ENCODE peak calls at places on chromosomes 2 and 18, in six cellular contexts. G, E, A, K, R and Y are unnamed samples.

GRCh38 chr2:74369976-74370375 is 10.1 kb downstream of the DCTN1 start:
- DNase-seq in G (no peak), E (no peak), A (no peak), K (no peak), R (no peak), Y (no peak)

GRCh38 chr2:54658548-54659207 is 64.8 kb upstream of the EML6 start:
- DNase-seq in G (no peak), E (no peak), A (no peak), K (no peak), R (no peak), Y (no peak)

GRCh38 chr2:20623741-20624155 is 27.1 kb downstream of the HS1BP3 start:
- DNase-seq in G (peak), E (no peak), A (no peak), K (no peak), R (no peak), Y (no peak)

GRCh38 chr18:9681217-9681616 is 26.9 kb upstream of the RAB31 start:
- DNase-seq in G (no peak), E (no peak), A (no peak), K (no peak), R (no peak), Y (no peak)

GRCh38 chr2:226915846-226916360 is 80.0 kb downstream of the RHBDD1 start:
- DNase-seq in G (no peak), E (no peak), A (no peak), K (no peak), R (no peak), Y (no peak)

GRCh38 chr2:85783796-85784195 is 30.0 kb downstream of the ATOH8 start:
- DNase-seq in G (peak), E (no peak), A (no peak), K (no peak), R (no peak), Y (no peak)

GRCh38 chr2:40371525-40372277 is 80.2 kb downstream of the SLC8A1 start:
- DNase-seq in G (peak), E (peak), A (no peak), K (no peak), R (no peak), Y (no peak)

GRCh38 chr2:29010946-29011649 is 30.0 kb downstream of the TOGARAM2 start:
- DNase-seq in G (no peak), E (no peak), A (no peak), K (no peak), R (peak), Y (no peak)

GRCh38 chr2:179266271-179266670 is 1.6 kb upstream of the SESTD1 start:
- DNase-seq in G (no peak), E (no peak), A (no peak), K (no peak), R (no peak), Y (no peak)

GRCh38 chr2:46913471-46914381 is 1.9 kb downstream of the MCFD2 start:
- DNase-seq in G (peak), E (peak), A (no peak), K (no peak), R (peak), Y (no peak)

GRCh38 chr18:3177902-3178687 is 41.7 kb downstream of the MYOM1 start:
- DNase-seq in G (peak), E (no peak), A (peak), K (peak), R (peak), Y (no peak)

GRCh38 chr18:36501100-36501499 is 203.6 kb downstream of the FHOD3 start:
- DNase-seq in G (no peak), E (no peak), A (no peak), K (no peak), R (no peak), Y (no peak)

GRCh38 chr18:2963048-2963447 is 49.9 kb downstream of the LPIN2 start:
- DNase-seq in G (no peak), E (no peak), A (no peak), K (no peak), R (no peak), Y (no peak)

GRCh38 chr2:174609261-174609660 is 11.7 kb upstream of the WIPF1 start:
- DNase-seq in G (no peak), E (no peak), A (no peak), K (no peak), R (no peak), Y (no peak)

GRCh38 chr18:48792611-48793368 is 158.0 kb downstream of the SMAD7 start:
- DNase-seq in G (peak), E (no peak), A (no peak), K (no peak), R (no peak), Y (no peak)

GRCh38 chr2:105517814-105518705 is 119.2 kb upstream of the FHL2 start:
- DNase-seq in G (peak), E (peak), A (no peak), K (no peak), R (peak), Y (no peak)

GRCh38 chr2:221969087-221969829 is 329.5 kb downstream of the PAX3 start:
- DNase-seq in G (no peak), E (peak), A (no peak), K (no peak), R (peak), Y (no peak)

GRCh38 chr2:143264851-143265250 is 135.6 kb downstream of the ARHGAP15 start:
- DNase-seq in G (no peak), E (no peak), A (no peak), K (no peak), R (no peak), Y (peak)

GRCh38 chr2:136117391-136117841 is 533 bp downstream of the CXCR4 start:
- DNase-seq in G (no peak), E (peak), A (no peak), K (peak), R (peak), Y (no peak)

GRCh38 chr2:37655442-37655841 is 16.0 kb downstream of the CDC42EP3 start:
- DNase-seq in G (no peak), E (peak), A (no peak), K (no peak), R (no peak), Y (peak)

GRCh38 chr2:37653805-37654378 is 17.6 kb downstream of the CDC42EP3 start:
- DNase-seq in G (no peak), E (no peak), A (no peak), K (no peak), R (no peak), Y (peak)

GRCh38 chr2:37653093-37653492 is 18.3 kb downstream of the CDC42EP3 start:
- DNase-seq in G (no peak), E (no peak), A (no peak), K (no peak), R (no peak), Y (no peak)

GRCh38 chr2:37654932-37655331 is 16.5 kb downstream of the CDC42EP3 start:
- DNase-seq in G (no peak), E (no peak), A (peak), K (peak), R (no peak), Y (no peak)

GRCh38 chr2:37654419-37654818 is 17.0 kb downstream of the CDC42EP3 start:
- DNase-seq in G (no peak), E (no peak), A (no peak), K (no peak), R (no peak), Y (no peak)
- TF ChIP-seq POLR2AphosphoS5 in G (no peak), E (no peak), A (no peak), K (no peak), R (no peak), Y (no peak)

DNA sequence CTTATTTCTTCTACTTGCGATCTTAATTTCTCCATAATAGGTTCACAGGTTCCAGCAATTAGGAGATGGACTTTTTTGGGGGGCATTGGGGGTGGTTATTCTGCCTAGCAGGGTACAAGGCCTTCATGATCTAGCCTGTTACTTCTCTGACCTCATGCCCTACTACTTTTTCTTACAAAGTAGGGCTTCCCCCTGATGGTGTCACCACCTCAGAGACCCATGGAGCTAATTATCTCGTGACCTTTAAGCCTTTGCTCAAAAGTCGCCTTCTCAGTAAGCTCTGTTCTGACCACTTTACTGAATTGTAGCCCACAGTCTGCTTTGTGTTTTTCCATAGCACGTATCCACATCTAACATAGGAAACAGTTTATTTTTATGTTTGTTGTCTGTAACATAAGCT is 458.0 kb downstream of the PARD3B start:
- DNase-seq in G (no peak), E (no peak), A (no peak), K (no peak), R (no peak), Y (no peak)
- TF ChIP-seq POLR2AphosphoS5 in G (no peak), E (no peak), A (no peak), K (no peak), R (no peak), Y (no peak)

DNA sequence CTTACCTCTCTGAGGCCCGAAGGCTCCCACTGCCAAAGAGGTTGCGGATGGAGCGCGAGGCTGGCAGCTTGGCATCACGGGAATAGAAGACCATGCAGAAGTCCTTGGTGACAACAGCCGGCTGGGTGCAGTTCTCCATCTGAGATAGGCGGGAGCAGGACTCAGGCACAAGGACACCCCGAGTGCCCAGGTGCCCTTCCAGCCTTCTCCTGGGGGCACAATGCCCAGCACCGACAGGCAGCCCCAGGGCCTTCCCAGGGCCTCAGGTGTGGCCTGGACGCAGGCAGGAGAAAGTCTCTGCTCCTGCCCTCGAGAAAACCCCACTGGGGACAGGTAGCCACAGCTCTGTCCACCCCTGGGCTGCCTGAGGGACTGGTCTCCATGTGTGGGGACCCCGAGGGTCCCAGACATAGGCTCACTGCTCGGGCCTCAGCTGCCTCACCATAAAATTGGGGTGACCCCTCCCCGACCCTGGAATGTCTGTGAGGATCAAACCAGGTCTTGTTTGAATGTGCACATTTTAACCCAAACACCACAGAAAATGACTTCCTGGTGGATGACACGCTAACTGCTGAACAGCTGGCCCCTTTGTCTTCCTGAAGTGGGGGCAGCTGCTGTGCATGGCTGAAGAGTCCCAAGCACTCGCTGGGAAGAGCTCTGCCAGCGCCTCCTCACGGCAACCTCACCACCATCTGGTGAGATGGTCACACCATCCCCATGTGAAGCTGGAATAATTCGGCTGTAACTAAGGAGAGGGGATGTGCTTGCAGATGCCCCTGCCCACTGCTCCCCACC is 33.8 kb downstream of the AQP12A start:
- DNase-seq in G (no peak), E (no peak), A (no peak), K (no peak), R (no peak), Y (no peak)
- TF ChIP-seq POLR2AphosphoS5 in G (no peak), E (no peak), A (no peak), K (no peak), R (no peak), Y (no peak)

GRCh38 chr2:238093181-238094140 is 6.7 kb upstream of the ESPNL start:
- DNase-seq in G (no peak), E (peak), A (no peak), K (no peak), R (peak), Y (no peak)
- TF ChIP-seq POLR2AphosphoS5 in G (no peak), E (no peak), A (no peak), K (no peak), R (no peak), Y (no peak)